ENCODE peak calls at places on chromosomes 12 and 14, in four cellular contexts. M, B, C and U are unnamed samples.

GRCh38 chr12:127429556-127429955 is 837.4 kb upstream of the TMEM132C start:
- DNase-seq in M (no peak), B (no peak), C (no peak), U (no peak)

GRCh38 chr12:105423921-105424320 is 93.4 kb downstream of the C12orf75 start:
- DNase-seq in M (no peak), B (peak), C (no peak), U (no peak)

GRCh38 chr12:2376855-2377657 is 324.3 kb downstream of the CACNA1C start:
- DNase-seq in M (no peak), B (no peak), C (no peak), U (no peak)

GRCh38 chr14:105013150-105013787 is 7.6 kb downstream of the CDCA4 start:
- DNase-seq in M (no peak), B (no peak), C (no peak), U (no peak)

GRCh38 chr14:91127411-91127810 is 13.5 kb downstream of the DGLUCY start:
- DNase-seq in M (no peak), B (no peak), C (no peak), U (no peak)

GRCh38 chr12:843609-844008 is 91.2 kb downstream of the WNK1 start:
- DNase-seq in M (no peak), B (peak), C (no peak), U (no peak)

GRCh38 chr12:65420941-65421340 is 142.5 kb downstream of the MSRB3 start:
- DNase-seq in M (no peak), B (no peak), C (no peak), U (no peak)

GRCh38 chr14:104889374-104889755 is 24.3 kb downstream of the CEP170B start:
- DNase-seq in M (no peak), B (no peak), C (no peak), U (no peak)

GRCh38 chr14:41498959-41499358 is 107.7 kb upstream of the LRFN5 start:
- DNase-seq in M (no peak), B (peak), C (no peak), U (no peak)

GRCh38 chr14:101582294-101582693 is 21.0 kb downstream of the DIO3 start:
- DNase-seq in M (no peak), B (no peak), C (no peak), U (no peak)

GRCh38 chr12:128267246-128267622 is 264 bp downstream of the TMEM132C start:
- DNase-seq in M (no peak), B (no peak), C (no peak), U (no peak)

GRCh38 chr12:77679701-77680100 is 151.0 kb upstream of the NAV3 start:
- DNase-seq in M (no peak), B (no peak), C (no peak), U (no peak)

GRCh38 chr14:90641111-90642010 is 174.9 kb downstream of the TTC7B start:
- DNase-seq in M (no peak), B (no peak), C (no peak), U (no peak)

GRCh38 chr14:63088865-63089264 is 43.6 kb upstream of the KCNH5 start:
- DNase-seq in M (no peak), B (no peak), C (no peak), U (no peak)

GRCh38 chr14:28055008-28055407 is 711.6 kb upstream of the FOXG1 start:
- DNase-seq in M (no peak), B (no peak), C (no peak), U (no peak)

GRCh38 chr12:109464642-109465351 is 12.3 kb downstream of the KCTD10 start:
- DNase-seq in M (no peak), B (peak), C (no peak), U (no peak)

GRCh38 chr12:97984951-97985350 is 522.3 kb downstream of the RMST start:
- DNase-seq in M (no peak), B (no peak), C (no peak), U (no peak)

GRCh38 chr12:123949118-123949774 is 23.4 kb downstream of the CCDC92 start:
- DNase-seq in M (no peak), B (no peak), C (no peak), U (no peak)

GRCh38 chr12:89504560-89505346 is 19.8 kb downstream of the GALNT4 start:
- DNase-seq in M (no peak), B (peak), C (no peak), U (no peak)

GRCh38 chr12:3038166-3038565 is 39.0 kb upstream of the TSPAN9 start:
- DNase-seq in M (no peak), B (no peak), C (no peak), U (no peak)

GRCh38 chr12:110744697-110745264 is 2.1 kb upstream of the PPP1CC start:
- DNase-seq in M (no peak), B (no peak), C (no peak), U (no peak)

GRCh38 chr14:20195911-20196310 is 5.2 kb downstream of the OR11G2 start:
- DNase-seq in M (no peak), B (no peak), C (no peak), U (no peak)

GRCh38 chr12:93682846-93683261 is 5.7 kb downstream of the CRADD start:
- DNase-seq in M (no peak), B (no peak), C (no peak), U (no peak)

GRCh38 chr14:31968107-31968810 is 108.8 kb upstream of the ARHGAP5 start:
- DNase-seq in M (no peak), B (peak), C (no peak), U (no peak)

GRCh38 chr14:64329149-64329548 is 35.0 kb upstream of the ESR2 start:
- DNase-seq in M (no peak), B (no peak), C (no peak), U (no peak)

GRCh38 chr12:591167-591570 is 72.1 kb downstream of the NINJ2 start:
- DNase-seq in M (no peak), B (no peak), C (no peak), U (no peak)

GRCh38 chr12:7289743-7290142 is 14.1 kb upstream of the ACSM4 start:
- DNase-seq in M (no peak), B (peak), C (no peak), U (no peak)

GRCh38 chr12:11794751-11795150 is 145.3 kb downstream of the ETV6 start:
- DNase-seq in M (no peak), B (no peak), C (no peak), U (no peak)

GRCh38 chr12:32671930-32672785 is 6.9 kb upstream of the DNM1L start:
- DNase-seq in M (no peak), B (peak), C (no peak), U (peak)

GRCh38 chr14:60328588-60328987 is 79.6 kb downstream of the PPM1A start:
- DNase-seq in M (no peak), B (no peak), C (no peak), U (no peak)

GRCh38 chr12:128956755-128957154 is 103.5 kb downstream of the GLT1D1 start:
- DNase-seq in M (no peak), B (no peak), C (no peak), U (no peak)

GRCh38 chr14:86057018-86057667 is 527.2 kb downstream of the FLRT2 start:
- DNase-seq in M (no peak), B (peak), C (no peak), U (no peak)